ENCODE peak calls at places on chromosomes 2 and 18, in four cellular contexts. One of them, this sample, is unnamed.

GRCh38 chr2:73566288-73566878 is 75.8 kb downstream of the NAT8 start:
- DNase-seq in nephron progenitor cell: no peak
- DNase-seq in NCI-H510A treated with DMSO at 0.1 percent for 48 hours: no peak
- DNase-seq in activated T-cell treated with anti-CD3 and anti-CD28 coated beads for 24 hours: no peak
- DNase-seq in this sample: no peak

GRCh38 chr2:136116813-136117390 is 1.0 kb downstream of the CXCR4 start:
- DNase-seq in nephron progenitor cell: peak; percentile 46
- DNase-seq in NCI-H510A treated with DMSO at 0.1 percent for 48 hours: no peak
- DNase-seq in activated T-cell treated with anti-CD3 and anti-CD28 coated beads for 24 hours: peak; percentile 25
- DNase-seq in this sample: peak; percentile 15

GRCh38 chr2:208062113-208062512 is 36.8 kb upstream of the PLEKHM3 start:
- DNase-seq in nephron progenitor cell: no peak
- DNase-seq in NCI-H510A treated with DMSO at 0.1 percent for 48 hours: peak; percentile 20
- DNase-seq in activated T-cell treated with anti-CD3 and anti-CD28 coated beads for 24 hours: no peak
- DNase-seq in this sample: peak; percentile 44

GRCh38 chr2:109292377-109292776 is 163.4 kb downstream of the SH3RF3 start:
- DNase-seq in nephron progenitor cell: no peak
- DNase-seq in NCI-H510A treated with DMSO at 0.1 percent for 48 hours: no peak
- DNase-seq in activated T-cell treated with anti-CD3 and anti-CD28 coated beads for 24 hours: no peak
- DNase-seq in this sample: no peak

GRCh38 chr18:36358141-36358540 is 60.6 kb downstream of the FHOD3 start:
- DNase-seq in nephron progenitor cell: no peak
- DNase-seq in NCI-H510A treated with DMSO at 0.1 percent for 48 hours: no peak
- DNase-seq in activated T-cell treated with anti-CD3 and anti-CD28 coated beads for 24 hours: no peak
- DNase-seq in this sample: no peak

GRCh38 chr2:233395687-233396086 is 41.4 kb downstream of the DGKD start:
- DNase-seq in nephron progenitor cell: no peak
- DNase-seq in NCI-H510A treated with DMSO at 0.1 percent for 48 hours: no peak
- DNase-seq in activated T-cell treated with anti-CD3 and anti-CD28 coated beads for 24 hours: no peak
- DNase-seq in this sample: no peak

GRCh38 chr18:22556271-22556990 is 138.7 kb upstream of the CTAGE1 start:
- DNase-seq in nephron progenitor cell: no peak
- DNase-seq in NCI-H510A treated with DMSO at 0.1 percent for 48 hours: no peak
- DNase-seq in activated T-cell treated with anti-CD3 and anti-CD28 coated beads for 24 hours: no peak
- DNase-seq in this sample: no peak

GRCh38 chr2:24337958-24338357 is 22.4 kb downstream of the ITSN2 start:
- DNase-seq in nephron progenitor cell: no peak
- DNase-seq in NCI-H510A treated with DMSO at 0.1 percent for 48 hours: no peak
- DNase-seq in activated T-cell treated with anti-CD3 and anti-CD28 coated beads for 24 hours: no peak
- DNase-seq in this sample: no peak

GRCh38 chr2:26560892-26561291 is 80.3 kb downstream of the CIB4 start:
- DNase-seq in nephron progenitor cell: no peak
- DNase-seq in NCI-H510A treated with DMSO at 0.1 percent for 48 hours: no peak
- DNase-seq in activated T-cell treated with anti-CD3 and anti-CD28 coated beads for 24 hours: no peak
- DNase-seq in this sample: no peak

GRCh38 chr2:172427256-172427989 is at the start of gene ITGA6:
- DNase-seq in nephron progenitor cell: peak; percentile 84
- DNase-seq in NCI-H510A treated with DMSO at 0.1 percent for 48 hours: peak; percentile 93
- DNase-seq in activated T-cell treated with anti-CD3 and anti-CD28 coated beads for 24 hours: peak; percentile 57
- DNase-seq in this sample: peak; percentile 80

GRCh38 chr2:65557616-65558573 is 125.5 kb upstream of the SPRED2 start:
- DNase-seq in nephron progenitor cell: no peak
- DNase-seq in NCI-H510A treated with DMSO at 0.1 percent for 48 hours: no peak
- DNase-seq in activated T-cell treated with anti-CD3 and anti-CD28 coated beads for 24 hours: no peak
- DNase-seq in this sample: no peak

GRCh38 chr18:58856881-58857280 is 7.8 kb upstream of the ZNF532 start:
- DNase-seq in nephron progenitor cell: no peak
- DNase-seq in NCI-H510A treated with DMSO at 0.1 percent for 48 hours: no peak
- DNase-seq in activated T-cell treated with anti-CD3 and anti-CD28 coated beads for 24 hours: no peak
- DNase-seq in this sample: no peak

GRCh38 chr2:159285929-159286708 is at the start of gene WDSUB1:
- DNase-seq in nephron progenitor cell: peak; percentile 81
- DNase-seq in NCI-H510A treated with DMSO at 0.1 percent for 48 hours: peak; percentile 62
- DNase-seq in activated T-cell treated with anti-CD3 and anti-CD28 coated beads for 24 hours: no peak
- DNase-seq in this sample: peak; percentile 50

GRCh38 chr2:25677877-25678276 is 4.5 kb upstream of the DTNB start:
- DNase-seq in nephron progenitor cell: no peak
- DNase-seq in NCI-H510A treated with DMSO at 0.1 percent for 48 hours: no peak
- DNase-seq in activated T-cell treated with anti-CD3 and anti-CD28 coated beads for 24 hours: no peak
- DNase-seq in this sample: no peak

GRCh38 chr18:51563401-51563800 is 365.9 kb upstream of the MEX3C start:
- DNase-seq in nephron progenitor cell: no peak
- DNase-seq in NCI-H510A treated with DMSO at 0.1 percent for 48 hours: no peak
- DNase-seq in activated T-cell treated with anti-CD3 and anti-CD28 coated beads for 24 hours: no peak
- DNase-seq in this sample: no peak

GRCh38 chr2:216066255-216066654 is 15.4 kb downstream of the PECR start:
- DNase-seq in nephron progenitor cell: no peak
- DNase-seq in NCI-H510A treated with DMSO at 0.1 percent for 48 hours: no peak
- DNase-seq in activated T-cell treated with anti-CD3 and anti-CD28 coated beads for 24 hours: no peak
- DNase-seq in this sample: no peak

GRCh38 chr2:196066794-196067382 is 1.7 kb downstream of the DNAH7 start:
- DNase-seq in nephron progenitor cell: no peak
- DNase-seq in NCI-H510A treated with DMSO at 0.1 percent for 48 hours: peak; percentile 52
- DNase-seq in activated T-cell treated with anti-CD3 and anti-CD28 coated beads for 24 hours: no peak
- DNase-seq in this sample: peak; percentile 20

GRCh38 chr2:215970425-215970824 is 42.9 kb downstream of the MREG start:
- DNase-seq in nephron progenitor cell: no peak
- DNase-seq in NCI-H510A treated with DMSO at 0.1 percent for 48 hours: no peak
- DNase-seq in activated T-cell treated with anti-CD3 and anti-CD28 coated beads for 24 hours: peak; percentile 11
- DNase-seq in this sample: no peak

GRCh38 chr2:149169653-149170052 is 131.2 kb downstream of the LYPD6B start:
- DNase-seq in nephron progenitor cell: no peak
- DNase-seq in NCI-H510A treated with DMSO at 0.1 percent for 48 hours: peak; percentile 47
- DNase-seq in activated T-cell treated with anti-CD3 and anti-CD28 coated beads for 24 hours: no peak
- DNase-seq in this sample: no peak

GRCh38 chr2:11540148-11540995 is 6.5 kb downstream of the GREB1 start:
- DNase-seq in nephron progenitor cell: no peak
- DNase-seq in NCI-H510A treated with DMSO at 0.1 percent for 48 hours: peak; percentile 99
- DNase-seq in activated T-cell treated with anti-CD3 and anti-CD28 coated beads for 24 hours: no peak
- DNase-seq in this sample: no peak

GRCh38 chr2:106097370-106098000 is 96.6 kb downstream of the UXS1 start:
- DNase-seq in nephron progenitor cell: no peak
- DNase-seq in NCI-H510A treated with DMSO at 0.1 percent for 48 hours: peak; percentile 42
- DNase-seq in activated T-cell treated with anti-CD3 and anti-CD28 coated beads for 24 hours: no peak
- DNase-seq in this sample: no peak

GRCh38 chr2:44351088-44351487 is 10.2 kb downstream of the PREPL start:
- DNase-seq in nephron progenitor cell: no peak
- DNase-seq in NCI-H510A treated with DMSO at 0.1 percent for 48 hours: no peak
- DNase-seq in activated T-cell treated with anti-CD3 and anti-CD28 coated beads for 24 hours: no peak
- DNase-seq in this sample: no peak

GRCh38 chr2:63729362-63729761 is 112.3 kb upstream of the UGP2 start:
- DNase-seq in nephron progenitor cell: no peak
- DNase-seq in NCI-H510A treated with DMSO at 0.1 percent for 48 hours: no peak
- DNase-seq in activated T-cell treated with anti-CD3 and anti-CD28 coated beads for 24 hours: no peak
- DNase-seq in this sample: no peak